ENCODE peak calls at places on chromosomes 12 and 14, in eight cellular contexts. V is GM04503, S is nucleus accumbens, X is H4, C is hepatic stellate cell, Q is GM23338, B is NCI-H460, U is fibroblast of pulmonary artery. J is an unnamed sample.

GRCh38 chr12:49580572-49581535 is 12.9 kb upstream of the MCRS1 start:
- DNase-seq in V (no peak), S (no peak), X (peak), C (peak), Q (peak), B (peak), U (peak), J (peak)

GRCh38 chr12:80676856-80677255 is 30.6 kb upstream of the MYF6 start:
- DNase-seq in V (no peak), S (no peak), X (no peak), C (no peak), Q (no peak), B (no peak), U (no peak), J (no peak)

GRCh38 chr12:52650520-52651081 is 1.4 kb downstream of the KRT2 start:
- DNase-seq in V (peak), S (no peak), X (peak), C (peak), Q (no peak), B (no peak), U (no peak), J (no peak)

GRCh38 chr14:22982013-22982476 is 306 bp downstream of the AJUBA start:
- DNase-seq in V (no peak), S (no peak), X (no peak), C (no peak), Q (peak), B (no peak), U (no peak), J (no peak)

GRCh38 chr12:119589087-119589486 is 4.5 kb upstream of the TMEM233 start:
- DNase-seq in V (no peak), S (no peak), X (peak), C (no peak), Q (no peak), B (no peak), U (peak), J (no peak)

GRCh38 chr12:105547786-105548185 is 217.3 kb downstream of the C12orf75 start:
- DNase-seq in V (no peak), S (no peak), X (no peak), C (no peak), Q (no peak), B (no peak), U (no peak), J (no peak)

GRCh38 chr12:2208837-2209236 is 156.1 kb downstream of the CACNA1C start:
- DNase-seq in V (no peak), S (no peak), X (no peak), C (no peak), Q (no peak), B (no peak), U (no peak), J (no peak)

GRCh38 chr12:104510873-104511243 is 54.1 kb downstream of the CHST11 start:
- DNase-seq in V (no peak), S (no peak), X (no peak), C (no peak), Q (no peak), B (no peak), U (no peak), J (no peak)

GRCh38 chr14:75979071-75979571 is 2.7 kb downstream of the TGFB3 start:
- DNase-seq in V (no peak), S (no peak), X (peak), C (peak), Q (peak), B (no peak), U (peak), J (peak)

GRCh38 chr12:5432011-5432400 is at the start of gene NTF3:
- DNase-seq in V (no peak), S (no peak), X (peak), C (peak), Q (peak), B (no peak), U (peak), J (no peak)

GRCh38 chr14:52349731-52350130 is 35.6 kb downstream of the PTGER2 start:
- DNase-seq in V (no peak), S (no peak), X (no peak), C (no peak), Q (no peak), B (no peak), U (no peak), J (no peak)

GRCh38 chr14:49999216-49999761 is 106.4 kb downstream of the ARF6 start:
- DNase-seq in V (no peak), S (no peak), X (peak), C (peak), Q (no peak), B (peak), U (peak), J (no peak)

GRCh38 chr12:44379827-44380226 is 496.3 kb downstream of the NELL2 start:
- DNase-seq in V (no peak), S (no peak), X (no peak), C (no peak), Q (peak), B (no peak), U (no peak), J (no peak)

GRCh38 chr14:84485016-84485415 is 1044.9 kb upstream of the FLRT2 start:
- DNase-seq in V (no peak), S (no peak), X (no peak), C (no peak), Q (no peak), B (no peak), U (no peak), J (no peak)

GRCh38 chr12:32896438-32897275 is at the start of gene PKP2:
- DNase-seq in V (no peak), S (no peak), X (peak), C (no peak), Q (peak), B (no peak), U (peak), J (peak)

GRCh38 chr12:114670257-114670955 is 13.6 kb downstream of the TBX3 start:
- DNase-seq in V (no peak), S (no peak), X (no peak), C (no peak), Q (peak), B (no peak), U (no peak), J (no peak)

GRCh38 chr14:80973918-80974317 is 18.5 kb downstream of the TSHR start:
- DNase-seq in V (no peak), S (no peak), X (no peak), C (no peak), Q (no peak), B (no peak), U (no peak), J (no peak)

GRCh38 chr14:52304248-52304904 is 9.7 kb upstream of the PTGER2 start:
- DNase-seq in V (no peak), S (no peak), X (no peak), C (no peak), Q (no peak), B (no peak), U (no peak), J (no peak)

GRCh38 chr14:27862684-27863083 is 903.9 kb upstream of the FOXG1 start:
- DNase-seq in V (no peak), S (no peak), X (no peak), C (no peak), Q (no peak), B (no peak), U (no peak), J (no peak)

GRCh38 chr14:61247935-61248334 is 33.2 kb downstream of the TMEM30B start:
- DNase-seq in V (no peak), S (no peak), X (peak), C (no peak), Q (no peak), B (no peak), U (no peak), J (no peak)

GRCh38 chr14:30518867-30519266 is 40.1 kb upstream of the G2E3 start:
- DNase-seq in V (no peak), S (no peak), X (no peak), C (no peak), Q (no peak), B (no peak), U (no peak), J (no peak)

GRCh38 chr14:52977798-52978197 is 26.9 kb upstream of the FERMT2 start:
- DNase-seq in V (no peak), S (no peak), X (no peak), C (no peak), Q (no peak), B (no peak), U (no peak), J (no peak)

GRCh38 chr14:49553892-49554291 is 32.3 kb downstream of the RPS29 start:
- DNase-seq in V (no peak), S (no peak), X (no peak), C (no peak), Q (peak), B (no peak), U (no peak), J (no peak)

GRCh38 chr14:57928732-57929131 is 62.8 kb upstream of the SLC35F4 start:
- DNase-seq in V (no peak), S (no peak), X (no peak), C (no peak), Q (no peak), B (no peak), U (no peak), J (no peak)

GRCh38 chr14:47278233-47278842 is 397.1 kb downstream of the MDGA2 start:
- DNase-seq in V (no peak), S (no peak), X (peak), C (peak), Q (peak), B (peak), U (peak), J (peak)

GRCh38 chr12:19546611-19547162 is 107.4 kb downstream of the AEBP2 start:
- DNase-seq in V (no peak), S (no peak), X (no peak), C (no peak), Q (no peak), B (no peak), U (peak), J (no peak)

GRCh38 chr12:122174155-122174845 is at the start of gene IL31:
- DNase-seq in V (no peak), S (no peak), X (no peak), C (no peak), Q (no peak), B (no peak), U (no peak), J (no peak)

J was measured in COLO829.